ENCODE peak calls at places on chromosomes 16 and 17, in seven cellular contexts. One of them, this sample, is unnamed.

GRCh38 chr16:27179500-27180072 is 23.7 kb upstream of the KDM8 start:
- DNase-seq in cardiac muscle cell: peak; percentile 83
- DNase-seq in heart left ventricle: peak; percentile 91
- DNase-seq in retinal pigment epithelial cell: no peak
- DNase-seq in right lobe of liver: peak; percentile 91
- DNase-seq in PC-3: peak; percentile 58
- DNase-seq in fibroblast of lung: peak; percentile 42
- DNase-seq in this sample: peak; percentile 62

GRCh38 chr17:74369665-74370490 is 2.6 kb downstream of the GPR142 start:
- DNase-seq in cardiac muscle cell: no peak
- DNase-seq in heart left ventricle: no peak
- DNase-seq in retinal pigment epithelial cell: no peak
- DNase-seq in right lobe of liver: no peak
- DNase-seq in PC-3: no peak
- DNase-seq in fibroblast of lung: no peak
- DNase-seq in this sample: no peak

GRCh38 chr17:79864617-79865250 is 25.5 kb upstream of the CBX4 start:
- DNase-seq in cardiac muscle cell: no peak
- DNase-seq in heart left ventricle: peak; percentile 37
- DNase-seq in retinal pigment epithelial cell: no peak
- DNase-seq in right lobe of liver: no peak
- DNase-seq in PC-3: no peak
- DNase-seq in fibroblast of lung: no peak
- DNase-seq in this sample: no peak

GRCh38 chr17:41959030-41959335 is 7.6 kb upstream of the CNP start:
- DNase-seq in cardiac muscle cell: peak; percentile 39
- DNase-seq in heart left ventricle: no peak
- DNase-seq in retinal pigment epithelial cell: no peak
- DNase-seq in right lobe of liver: no peak
- DNase-seq in PC-3: no peak
- DNase-seq in fibroblast of lung: peak; percentile 41
- DNase-seq in this sample: no peak

GRCh38 chr16:67883872-67884261 is 818 bp upstream of the NRN1L start:
- DNase-seq in cardiac muscle cell: peak; percentile 59
- DNase-seq in heart left ventricle: peak; percentile 80
- DNase-seq in retinal pigment epithelial cell: no peak
- DNase-seq in right lobe of liver: peak; percentile 70
- DNase-seq in PC-3: peak; percentile 59
- DNase-seq in fibroblast of lung: peak; percentile 29
- DNase-seq in this sample: no peak

GRCh38 chr16:67847064-67847861 is at the start of gene CENPT:
- DNase-seq in cardiac muscle cell: peak; percentile 40
- DNase-seq in heart left ventricle: no peak
- DNase-seq in retinal pigment epithelial cell: no peak
- DNase-seq in right lobe of liver: peak; percentile 76
- DNase-seq in PC-3: peak; percentile 64
- DNase-seq in fibroblast of lung: peak; percentile 87
- DNase-seq in this sample: peak; percentile 72

GRCh38 chr17:75720656-75721462 is at the start of gene ITGB4:
- DNase-seq in cardiac muscle cell: peak; percentile 6
- DNase-seq in heart left ventricle: no peak
- DNase-seq in retinal pigment epithelial cell: peak; percentile 52
- DNase-seq in right lobe of liver: no peak
- DNase-seq in PC-3: peak; percentile 96
- DNase-seq in fibroblast of lung: peak; percentile 3
- DNase-seq in this sample: no peak

GRCh38 chr17:41793749-41794602 is 7.5 kb upstream of the JUP start:
- DNase-seq in cardiac muscle cell: peak; percentile 67
- DNase-seq in heart left ventricle: no peak
- DNase-seq in retinal pigment epithelial cell: no peak
- DNase-seq in right lobe of liver: no peak
- DNase-seq in PC-3: no peak
- DNase-seq in fibroblast of lung: no peak
- DNase-seq in this sample: no peak

GRCh38 chr16:77674888-77675287 is 47.4 kb upstream of the NUDT7 start:
- DNase-seq in cardiac muscle cell: peak; percentile 7
- DNase-seq in heart left ventricle: no peak
- DNase-seq in retinal pigment epithelial cell: no peak
- DNase-seq in right lobe of liver: no peak
- DNase-seq in PC-3: no peak
- DNase-seq in fibroblast of lung: peak; percentile 86
- DNase-seq in this sample: peak; percentile 76

GRCh38 chr16:65268331-65268730 is 146.5 kb upstream of the CDH11 start:
- DNase-seq in cardiac muscle cell: peak; percentile 9
- DNase-seq in heart left ventricle: no peak
- DNase-seq in retinal pigment epithelial cell: no peak
- DNase-seq in right lobe of liver: no peak
- DNase-seq in PC-3: no peak
- DNase-seq in fibroblast of lung: peak; percentile 57
- DNase-seq in this sample: no peak

GRCh38 chr16:55155815-55156214 is 168.2 kb upstream of the IRX6 start:
- DNase-seq in cardiac muscle cell: no peak
- DNase-seq in heart left ventricle: no peak
- DNase-seq in retinal pigment epithelial cell: no peak
- DNase-seq in right lobe of liver: no peak
- DNase-seq in PC-3: no peak
- DNase-seq in fibroblast of lung: no peak
- DNase-seq in this sample: no peak

GRCh38 chr16:19436540-19436939 is 18.9 kb downstream of the TMC5 start:
- DNase-seq in cardiac muscle cell: no peak
- DNase-seq in heart left ventricle: no peak
- DNase-seq in retinal pigment epithelial cell: no peak
- DNase-seq in right lobe of liver: no peak
- DNase-seq in PC-3: no peak
- DNase-seq in fibroblast of lung: no peak
- DNase-seq in this sample: no peak

GRCh38 chr17:60601443-60602384 is 1.7 kb downstream of the PPM1D start:
- DNase-seq in cardiac muscle cell: peak; percentile 88
- DNase-seq in heart left ventricle: no peak
- DNase-seq in retinal pigment epithelial cell: peak; percentile 68
- DNase-seq in right lobe of liver: no peak
- DNase-seq in PC-3: peak; percentile 88
- DNase-seq in fibroblast of lung: peak; percentile 68
- DNase-seq in this sample: peak; percentile 70
- TF ChIP-seq CTCF in cardiac muscle cell: no peak
- TF ChIP-seq CTCF in heart left ventricle: no peak
- TF ChIP-seq CTCF in retinal pigment epithelial cell: no peak
- TF ChIP-seq CTCF in right lobe of liver: no peak
- TF ChIP-seq CTCF in PC-3: peak; percentile 42
- TF ChIP-seq CTCF in fibroblast of lung: no peak
- TF ChIP-seq CTCF in this sample: no peak

DNA sequence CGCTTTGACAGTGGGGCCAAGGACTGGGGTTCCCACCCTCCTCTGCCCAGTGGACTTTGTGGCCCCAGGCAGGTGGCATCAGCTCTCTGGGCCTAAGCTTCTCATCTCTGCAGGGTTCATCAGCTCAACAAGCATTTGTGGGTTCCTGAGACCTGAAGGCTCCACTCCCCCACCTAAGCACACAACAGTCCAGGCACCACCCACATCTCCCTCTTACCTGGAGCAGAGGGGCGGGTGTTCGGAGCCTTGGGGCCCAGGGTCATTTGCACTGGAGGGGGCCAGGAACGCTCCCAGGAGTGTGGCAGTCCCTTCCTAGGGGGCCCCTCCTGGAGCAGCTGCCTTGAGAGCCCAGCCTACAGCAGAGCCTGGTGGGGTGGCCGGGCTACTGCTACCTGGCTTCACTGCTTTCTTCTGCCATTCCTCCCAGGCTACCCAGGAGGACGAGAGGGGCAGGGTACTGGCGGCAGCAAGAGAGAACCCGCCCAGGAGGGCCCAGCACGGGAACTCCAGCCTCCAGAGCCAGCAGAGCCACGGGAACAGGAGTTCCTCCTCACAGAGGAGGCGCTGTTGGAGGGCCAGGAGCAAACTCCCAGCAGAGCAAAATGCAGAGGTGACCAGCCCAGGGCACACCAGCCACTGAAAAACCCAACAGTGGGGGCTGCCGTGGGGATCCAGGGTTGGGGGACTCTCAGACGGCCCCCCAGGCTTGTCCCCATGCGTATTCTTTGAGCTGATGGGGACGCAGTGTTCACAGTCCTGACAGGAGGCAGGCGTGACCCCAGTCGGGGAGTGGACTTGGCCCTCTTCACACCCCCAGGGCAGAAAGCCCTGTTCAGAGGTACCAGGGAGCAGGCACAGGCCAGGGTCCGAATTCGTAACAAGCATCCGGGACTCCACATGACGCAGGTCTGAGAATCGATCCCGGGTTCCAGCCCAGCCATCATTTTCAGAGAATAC is 35.1 kb upstream of the SLC38A10 start:
- DNase-seq in cardiac muscle cell: no peak
- DNase-seq in heart left ventricle: no peak
- DNase-seq in retinal pigment epithelial cell: no peak
- DNase-seq in right lobe of liver: peak; percentile 87
- DNase-seq in PC-3: peak; percentile 48
- DNase-seq in fibroblast of lung: peak; percentile 8
- DNase-seq in this sample: no peak
- TF ChIP-seq CTCF in cardiac muscle cell: no peak
- TF ChIP-seq CTCF in heart left ventricle: no peak
- TF ChIP-seq CTCF in retinal pigment epithelial cell: peak; percentile 34
- TF ChIP-seq CTCF in right lobe of liver: no peak
- TF ChIP-seq CTCF in PC-3: peak; percentile 47
- TF ChIP-seq CTCF in fibroblast of lung: no peak
- TF ChIP-seq CTCF in this sample: peak; percentile 3

DNA sequence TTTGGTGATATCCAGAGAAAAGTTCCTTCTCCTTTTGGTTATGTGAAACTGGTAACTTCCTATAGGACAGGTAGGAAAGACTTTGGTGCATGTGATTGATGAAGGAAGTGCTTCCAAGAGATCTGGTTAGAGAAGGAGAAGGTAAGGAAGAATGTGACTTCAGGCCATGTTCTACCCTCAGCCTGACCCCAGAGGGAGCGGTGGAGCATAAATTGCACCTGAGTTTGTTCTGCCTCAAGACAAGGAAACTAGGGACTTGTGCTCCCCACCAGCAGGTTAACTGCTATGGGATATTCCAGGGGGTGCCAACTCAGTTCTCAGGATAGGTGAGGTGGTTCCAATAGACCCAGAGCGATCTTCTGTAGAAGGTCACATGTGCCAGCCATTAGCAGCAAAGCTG is 299.3 kb upstream of the XYLT1 start:
- DNase-seq in cardiac muscle cell: no peak
- DNase-seq in heart left ventricle: no peak
- DNase-seq in retinal pigment epithelial cell: no peak
- DNase-seq in right lobe of liver: no peak
- DNase-seq in PC-3: no peak
- DNase-seq in fibroblast of lung: no peak
- DNase-seq in this sample: no peak
- TF ChIP-seq CTCF in cardiac muscle cell: no peak
- TF ChIP-seq CTCF in heart left ventricle: no peak
- TF ChIP-seq CTCF in retinal pigment epithelial cell: no peak
- TF ChIP-seq CTCF in right lobe of liver: no peak
- TF ChIP-seq CTCF in PC-3: no peak
- TF ChIP-seq CTCF in fibroblast of lung: no peak
- TF ChIP-seq CTCF in this sample: no peak

GRCh38 chr16:56649820-56650219 is 1.9 kb upstream of the MT1B start:
- DNase-seq in cardiac muscle cell: no peak
- DNase-seq in heart left ventricle: no peak
- DNase-seq in retinal pigment epithelial cell: no peak
- DNase-seq in right lobe of liver: no peak
- DNase-seq in PC-3: peak; percentile 87
- DNase-seq in fibroblast of lung: no peak
- DNase-seq in this sample: no peak

GRCh38 chr16:56647641-56648431 is 3.9 kb upstream of the MT1B start:
- DNase-seq in cardiac muscle cell: no peak
- DNase-seq in heart left ventricle: no peak
- DNase-seq in retinal pigment epithelial cell: no peak
- DNase-seq in right lobe of liver: peak; percentile 92
- DNase-seq in PC-3: no peak
- DNase-seq in fibroblast of lung: no peak
- DNase-seq in this sample: no peak

GRCh38 chr16:56652600-56652999 is 914 bp downstream of the MT1B start:
- DNase-seq in cardiac muscle cell: no peak
- DNase-seq in heart left ventricle: no peak
- DNase-seq in retinal pigment epithelial cell: no peak
- DNase-seq in right lobe of liver: no peak
- DNase-seq in PC-3: no peak
- DNase-seq in fibroblast of lung: no peak
- DNase-seq in this sample: no peak

GRCh38 chr16:56651586-56651985 is at the start of gene MT1B:
- DNase-seq in cardiac muscle cell: no peak
- DNase-seq in heart left ventricle: no peak
- DNase-seq in retinal pigment epithelial cell: no peak
- DNase-seq in right lobe of liver: no peak
- DNase-seq in PC-3: no peak
- DNase-seq in fibroblast of lung: no peak
- DNase-seq in this sample: no peak

GRCh38 chr16:56649271-56649670 is 2.4 kb upstream of the MT1B start:
- DNase-seq in cardiac muscle cell: no peak
- DNase-seq in heart left ventricle: no peak
- DNase-seq in retinal pigment epithelial cell: no peak
- DNase-seq in right lobe of liver: no peak
- DNase-seq in PC-3: no peak
- DNase-seq in fibroblast of lung: no peak
- DNase-seq in this sample: no peak
- TF ChIP-seq CTCF in cardiac muscle cell: no peak
- TF ChIP-seq CTCF in heart left ventricle: no peak
- TF ChIP-seq CTCF in retinal pigment epithelial cell: no peak
- TF ChIP-seq CTCF in right lobe of liver: no peak
- TF ChIP-seq CTCF in PC-3: no peak
- TF ChIP-seq CTCF in fibroblast of lung: no peak
- TF ChIP-seq CTCF in this sample: no peak